ENCODE peak calls at places on chromosome 20, in six cellular contexts. Z is foreskin fibroblast, Y is transverse colon, R is left ventricle myocardium inferior, O is PC-9, J is psoas muscle. I is an unnamed sample.

GRCh38 chr20:42281801-42282200 is 663.6 kb upstream of the CHD6 start:
- DNase-seq in Z (no peak), Y (no peak), R (no peak), O (no peak), J (no peak), I (no peak)

GRCh38 chr20:20552076-20552475 is 160.4 kb downstream of the RALGAPA2 start:
- DNase-seq in Z (no peak), Y (no peak), R (no peak), O (no peak), J (no peak), I (no peak)

GRCh38 chr20:44548171-44548678 is 26.4 kb upstream of the SERINC3 start:
- DNase-seq in Z (peak), Y (no peak), R (no peak), O (no peak), J (no peak), I (no peak)

GRCh38 chr20:56513096-56513806 is 11.3 kb upstream of the FAM209A start:
- DNase-seq in Z (no peak), Y (no peak), R (no peak), O (no peak), J (no peak), I (no peak)

GRCh38 chr20:59328071-59328470 is 27.7 kb downstream of the EDN3 start:
- DNase-seq in Z (no peak), Y (no peak), R (no peak), O (no peak), J (no peak), I (no peak)

GRCh38 chr20:5039255-5039657 is 37.9 kb upstream of the SLC23A2 start:
- DNase-seq in Z (no peak), Y (no peak), R (no peak), O (no peak), J (no peak), I (no peak)

GRCh38 chr20:49699200-49699992 is 14.3 kb downstream of the B4GALT5 start:
- DNase-seq in Z (peak), Y (no peak), R (no peak), O (no peak), J (no peak), I (no peak)

GRCh38 chr20:48451401-48451800 is 376.4 kb downstream of the PREX1 start:
- DNase-seq in Z (no peak), Y (no peak), R (no peak), O (no peak), J (no peak), I (no peak)

GRCh38 chr20:57581202-57582028 is 20.5 kb downstream of the PCK1 start:
- DNase-seq in Z (no peak), Y (no peak), R (no peak), O (no peak), J (no peak), I (no peak)

DNA sequence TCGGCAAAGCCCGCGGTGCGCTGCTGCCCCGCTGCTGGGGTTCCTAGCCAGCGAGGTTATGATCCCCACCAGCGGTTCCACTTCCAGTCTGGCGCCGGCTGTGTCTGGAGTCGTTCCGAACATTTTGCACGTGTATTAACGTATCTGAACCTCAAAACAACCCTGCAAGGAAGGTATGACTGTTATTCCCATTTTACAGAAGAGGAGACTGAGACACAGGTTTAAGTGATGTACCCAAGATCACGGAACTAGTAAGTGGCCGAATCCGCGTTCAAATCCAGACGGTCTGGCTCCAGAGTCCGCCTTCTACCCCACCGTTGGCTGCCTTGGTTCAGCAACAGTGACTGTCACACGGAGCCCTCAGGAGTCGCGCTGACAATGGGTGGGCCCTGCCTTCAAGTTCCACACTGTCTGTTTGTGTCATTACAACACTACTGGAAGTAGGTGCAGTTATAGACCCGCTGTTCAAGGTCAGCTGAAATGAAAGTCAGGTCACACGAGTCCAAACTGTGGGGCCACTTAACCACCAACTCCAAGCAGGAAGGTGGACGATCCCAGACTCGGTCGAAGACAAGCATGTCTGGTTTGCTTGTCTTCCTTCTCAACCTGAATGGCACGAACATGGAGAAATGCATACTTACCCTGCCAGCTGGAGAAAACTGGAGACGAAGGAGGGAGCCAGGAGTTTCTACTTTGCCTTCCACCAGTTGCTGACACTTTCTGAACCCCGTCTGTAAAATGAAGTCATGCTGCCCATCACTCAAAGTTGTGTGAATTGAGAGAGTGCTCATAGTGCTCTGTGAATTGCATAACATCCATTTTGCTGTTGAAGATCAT is 808 bp upstream of the SRXN1 start:
- DNase-seq in Z (no peak), Y (peak), R (no peak), O (no peak), J (no peak), I (no peak)
- TF ChIP-seq CTCF in Z (no peak), Y (no peak), R (no peak), O (peak), J (no peak), I (no peak)

GRCh38 chr20:6388666-6389197 is 265.9 kb upstream of the FERMT1 start:
- DNase-seq in Z (no peak), Y (no peak), R (no peak), O (no peak), J (no peak), I (no peak)
- TF ChIP-seq CTCF in Z (no peak), Y (no peak), R (no peak), O (no peak), J (no peak), I (no peak)

DNA sequence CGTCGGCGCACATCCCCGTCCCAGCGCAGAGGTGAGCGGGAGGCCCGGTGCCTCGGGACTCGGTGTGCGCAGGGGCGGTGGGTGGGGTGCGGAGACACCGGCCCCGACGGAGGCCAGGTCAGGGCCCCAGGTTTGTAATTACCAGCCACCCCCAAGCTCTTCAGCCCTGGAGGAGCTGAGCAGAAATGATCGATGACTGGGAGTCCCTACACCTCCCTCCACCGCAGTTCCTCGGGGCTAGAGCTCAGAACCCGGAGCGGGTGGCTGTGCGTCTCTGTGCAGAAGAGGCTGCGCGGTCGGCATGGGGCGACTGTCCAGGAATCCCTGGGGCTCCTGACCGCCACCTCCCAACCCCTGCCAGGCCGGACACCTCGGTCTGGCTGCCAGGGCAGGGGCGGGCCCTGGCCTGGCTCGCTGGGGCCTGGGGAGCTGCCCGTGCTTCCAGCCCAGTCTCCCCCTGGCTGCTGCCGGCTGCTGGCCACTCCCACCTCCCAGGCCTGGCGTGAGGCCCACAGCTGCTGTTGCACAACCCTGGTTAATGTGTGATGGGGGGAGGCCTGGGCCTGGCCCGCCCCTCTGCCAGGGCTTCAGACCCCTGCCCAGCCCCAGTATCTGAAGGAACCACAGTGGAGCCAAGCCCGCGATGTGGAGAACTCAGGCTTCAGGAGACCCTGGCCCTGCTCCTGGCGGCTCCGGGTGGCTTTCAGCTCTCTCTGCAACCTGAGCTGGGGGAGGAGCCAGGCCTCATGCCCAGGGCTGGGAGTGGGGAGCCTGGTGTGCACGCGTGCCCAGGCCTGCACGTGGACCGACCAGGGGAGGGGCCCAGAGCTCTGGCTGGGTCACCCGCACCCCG is 1.2 kb downstream of the SLC2A4RG start:
- DNase-seq in Z (peak), Y (peak), R (peak), O (peak), J (peak), I (peak)
- TF ChIP-seq CTCF in Z (peak), Y (no peak), R (peak), O (no peak), J (no peak), I (peak)

DNA sequence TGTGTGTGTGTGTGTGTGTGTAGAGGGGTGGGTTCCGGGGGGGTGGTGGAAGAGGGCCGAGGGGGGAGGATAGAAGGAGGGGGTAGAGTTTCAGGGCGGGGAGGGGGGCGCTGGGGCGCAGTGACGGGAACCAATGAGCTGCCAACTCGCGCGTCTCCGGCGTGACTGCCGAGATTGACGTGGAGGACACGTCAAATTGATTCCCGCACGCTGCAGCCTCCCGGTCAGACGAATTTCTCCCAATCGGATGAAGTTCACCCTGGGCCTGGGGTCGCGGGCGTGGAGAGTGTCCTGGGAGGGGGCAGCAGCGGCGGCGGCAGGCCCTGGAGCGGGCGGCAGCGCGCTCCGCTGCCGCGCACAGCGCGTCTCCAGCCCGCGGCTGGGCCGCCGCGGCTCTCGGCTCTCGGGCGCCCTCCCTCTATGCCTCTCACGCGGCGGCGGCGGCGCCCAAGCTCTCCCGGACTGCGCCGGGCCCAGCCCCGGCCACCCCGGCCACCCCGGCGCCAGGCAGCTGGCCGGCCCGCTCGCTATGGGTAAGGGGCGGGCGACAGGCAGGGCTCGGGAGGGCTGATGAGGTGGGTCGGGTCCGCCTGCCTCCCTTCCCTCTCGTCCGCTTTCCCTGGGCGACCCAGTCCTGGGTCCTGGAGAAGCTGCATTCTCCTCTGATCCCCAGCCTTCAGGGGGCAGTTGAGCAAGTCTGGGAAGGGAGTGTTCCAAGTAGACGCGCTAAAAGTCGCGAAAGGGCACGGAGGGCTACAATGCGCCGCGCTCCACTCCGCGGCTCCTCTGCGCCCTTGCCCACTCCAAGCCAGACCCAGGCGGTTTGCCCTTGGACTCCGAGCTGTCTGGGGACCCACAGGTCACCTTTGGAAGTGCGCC is at the start of gene PAX1:
- DNase-seq in Z (no peak), Y (no peak), R (no peak), O (no peak), J (no peak), I (no peak)
- TF ChIP-seq CTCF in Z (no peak), Y (no peak), R (no peak), O (no peak), J (no peak), I (no peak)

GRCh38 chr20:61260905-61261304 is 8.8 kb downstream of the CDH4 start:
- DNase-seq in Z (no peak), Y (no peak), R (no peak), O (no peak), J (no peak), I (no peak)
- TF ChIP-seq CTCF in Z (peak), Y (no peak), R (no peak), O (no peak), J (no peak), I (no peak)

DNA sequence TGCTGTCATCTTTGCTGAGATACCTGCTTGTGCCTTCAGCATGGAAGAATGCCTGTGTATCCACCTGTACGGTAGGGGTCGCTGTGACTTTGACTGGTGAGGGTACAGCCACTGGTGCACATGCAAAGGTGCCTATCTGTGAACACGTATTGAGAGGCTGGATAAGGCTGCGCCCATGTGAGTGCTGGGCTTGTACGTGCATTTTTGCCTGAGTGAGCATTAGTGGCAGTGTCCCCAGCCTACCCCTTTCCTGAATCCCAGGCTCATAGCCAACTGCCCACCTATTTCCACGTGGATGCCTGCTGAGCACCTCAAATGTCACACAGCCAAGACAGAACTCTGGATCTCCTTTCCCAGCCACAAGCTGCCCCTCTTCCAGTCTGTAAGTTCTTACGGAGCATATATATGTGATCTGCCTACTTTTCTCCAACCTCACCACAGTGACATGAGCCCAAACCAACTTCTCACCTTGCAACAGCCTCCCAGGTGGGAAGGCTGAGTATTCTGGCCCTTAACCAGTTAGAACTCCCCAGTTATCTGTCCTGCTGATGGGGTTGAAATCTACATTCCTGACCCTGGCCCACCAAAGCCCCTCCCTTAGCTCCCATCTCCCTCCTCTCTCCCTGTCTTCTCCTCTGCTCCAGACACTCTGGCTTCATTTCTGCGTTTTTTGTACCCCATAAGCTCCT is 1.1 kb upstream of the SLC2A10 start:
- DNase-seq in Z (no peak), Y (peak), R (no peak), O (no peak), J (no peak), I (no peak)
- TF ChIP-seq CTCF in Z (no peak), Y (peak), R (no peak), O (no peak), J (no peak), I (no peak)

I was measured in uterus.